ENCODE peak calls at places on chromosomes 1 and 21, in eight cellular contexts. One of them, this sample, is unnamed. For H3K4me1, the result is how much of the 10 kb centered on the place peaks cover.

GRCh38 chr1:23931481-23931880 is 18.3 kb upstream of the CNR2 start:
- DNase-seq in H9: no peak
- DNase-seq in GM12878: no peak
- DNase-seq in GM23248: no peak
- DNase-seq in neuronal stem cell: no peak
- DNase-seq in H1: no peak
- DNase-seq in IMR-90: no peak
- DNase-seq in fibroblast of lung: no peak
- DNase-seq in this sample: no peak

GRCh38 chr1:219567341-219567947 is 45.5 kb downstream of the ZC3H11B start:
- DNase-seq in H9: no peak
- DNase-seq in GM12878: peak
- DNase-seq in GM23248: peak
- DNase-seq in neuronal stem cell: no peak
- DNase-seq in H1: no peak
- DNase-seq in IMR-90: peak
- DNase-seq in fibroblast of lung: peak
- DNase-seq in this sample: no peak

GRCh38 chr1:203052556-203053059 is 26.3 kb downstream of the PPFIA4 start:
- DNase-seq in H9: no peak
- DNase-seq in GM12878: no peak
- DNase-seq in GM23248: no peak
- DNase-seq in neuronal stem cell: no peak
- DNase-seq in H1: no peak
- DNase-seq in IMR-90: no peak
- DNase-seq in fibroblast of lung: no peak
- DNase-seq in this sample: no peak

GRCh38 chr1:161374373-161374772 is 6.7 kb upstream of the CFAP126 start:
- DNase-seq in H9: no peak
- DNase-seq in GM12878: no peak
- DNase-seq in GM23248: peak
- DNase-seq in neuronal stem cell: no peak
- DNase-seq in H1: no peak
- DNase-seq in IMR-90: no peak
- DNase-seq in fibroblast of lung: peak
- DNase-seq in this sample: no peak

GRCh38 chr1:76268341-76268740 is 193.8 kb downstream of the ST6GALNAC3 start:
- DNase-seq in H9: no peak
- DNase-seq in GM12878: no peak
- DNase-seq in GM23248: no peak
- DNase-seq in neuronal stem cell: peak
- DNase-seq in H1: no peak
- DNase-seq in IMR-90: no peak
- DNase-seq in fibroblast of lung: peak
- DNase-seq in this sample: no peak

GRCh38 chr1:192550922-192551534 is 24.5 kb upstream of the RGS1 start:
- DNase-seq in H9: no peak
- DNase-seq in GM12878: peak
- DNase-seq in GM23248: peak
- DNase-seq in neuronal stem cell: no peak
- DNase-seq in H1: no peak
- DNase-seq in IMR-90: peak
- DNase-seq in fibroblast of lung: peak
- DNase-seq in this sample: no peak

GRCh38 chr1:55585402-55585792 is 370.2 kb upstream of the USP24 start:
- DNase-seq in H9: no peak
- DNase-seq in GM12878: no peak
- DNase-seq in GM23248: no peak
- DNase-seq in neuronal stem cell: no peak
- DNase-seq in H1: no peak
- DNase-seq in IMR-90: no peak
- DNase-seq in fibroblast of lung: no peak
- DNase-seq in this sample: no peak

GRCh38 chr1:3727042-3727824 is 25.0 kb upstream of the CCDC27 start:
- DNase-seq in H9: peak
- DNase-seq in GM12878: no peak
- DNase-seq in GM23248: peak
- DNase-seq in neuronal stem cell: no peak
- DNase-seq in H1: peak
- DNase-seq in IMR-90: no peak
- DNase-seq in fibroblast of lung: no peak
- DNase-seq in this sample: no peak

GRCh38 chr1:116709666-116710167 is 42.2 kb upstream of the IGSF3 start:
- DNase-seq in H9: no peak
- DNase-seq in GM12878: no peak
- DNase-seq in GM23248: no peak
- DNase-seq in neuronal stem cell: no peak
- DNase-seq in H1: no peak
- DNase-seq in IMR-90: no peak
- DNase-seq in fibroblast of lung: no peak
- DNase-seq in this sample: no peak

GRCh38 chr1:27542463-27543273 is 52.7 kb upstream of the WASF2 start:
- DNase-seq in H9: no peak
- DNase-seq in GM12878: no peak
- DNase-seq in GM23248: peak
- DNase-seq in neuronal stem cell: no peak
- DNase-seq in H1: no peak
- DNase-seq in IMR-90: peak
- DNase-seq in fibroblast of lung: peak
- DNase-seq in this sample: no peak

GRCh38 chr1:28796321-28797213 is 15.4 kb upstream of the OPRD1 start:
- DNase-seq in H9: peak
- DNase-seq in GM12878: no peak
- DNase-seq in GM23248: no peak
- DNase-seq in neuronal stem cell: no peak
- DNase-seq in H1: no peak
- DNase-seq in IMR-90: no peak
- DNase-seq in fibroblast of lung: no peak
- DNase-seq in this sample: no peak

GRCh38 chr1:217892750-217893149 is 261.6 kb downstream of the SPATA17 start:
- DNase-seq in H9: no peak
- DNase-seq in GM12878: no peak
- DNase-seq in GM23248: peak
- DNase-seq in neuronal stem cell: no peak
- DNase-seq in H1: no peak
- DNase-seq in IMR-90: no peak
- DNase-seq in fibroblast of lung: no peak
- DNase-seq in this sample: no peak

GRCh38 chr1:193234523-193234922 is 48.1 kb upstream of the B3GALT2 start:
- DNase-seq in H9: no peak
- DNase-seq in GM12878: no peak
- DNase-seq in GM23248: no peak
- DNase-seq in neuronal stem cell: no peak
- DNase-seq in H1: no peak
- DNase-seq in IMR-90: no peak
- DNase-seq in fibroblast of lung: no peak
- DNase-seq in this sample: no peak

GRCh38 chr1:232428781-232429530 is 201.0 kb downstream of the SIPA1L2 start:
- DNase-seq in H9: no peak
- DNase-seq in GM12878: no peak
- DNase-seq in GM23248: peak
- DNase-seq in neuronal stem cell: no peak
- DNase-seq in H1: no peak
- DNase-seq in IMR-90: peak
- DNase-seq in fibroblast of lung: peak
- DNase-seq in this sample: no peak

DNA sequence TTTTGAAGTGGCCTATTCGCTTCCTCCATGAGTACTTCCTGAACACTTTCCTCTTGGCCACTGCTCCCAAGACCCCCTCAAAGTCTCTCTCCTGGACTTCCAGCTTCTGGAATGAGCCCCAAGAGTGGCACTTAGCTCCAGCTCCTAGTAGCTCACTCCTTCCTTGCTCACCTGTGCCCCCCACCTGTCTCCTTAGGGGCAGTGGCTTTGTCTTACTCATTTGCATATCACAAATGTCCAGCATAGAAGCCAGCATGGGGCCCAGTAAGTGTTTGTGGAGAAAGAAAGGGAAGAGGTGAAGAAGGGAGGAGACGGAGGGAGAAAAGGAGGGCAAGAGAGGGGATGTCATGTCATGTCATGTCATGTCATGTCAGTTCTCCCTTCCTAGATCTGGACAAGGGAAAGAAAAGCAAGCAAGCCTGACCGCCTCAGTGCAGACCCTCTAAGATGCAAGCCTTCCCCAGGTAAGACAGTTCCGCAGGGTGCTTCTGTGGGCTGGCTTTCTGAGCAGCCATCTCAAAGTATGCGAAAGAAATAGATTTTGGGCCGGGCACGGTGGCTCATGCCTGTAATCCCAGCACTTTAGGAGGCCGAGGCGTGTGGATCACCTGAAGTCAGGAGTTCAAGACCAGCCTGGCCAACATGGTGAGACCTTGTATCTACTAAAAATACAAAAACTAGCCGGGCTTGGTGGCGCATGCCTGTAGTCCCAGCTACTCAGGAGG is 6.9 kb upstream of the MX1 start:
- DNase-seq in H9: no peak
- DNase-seq in GM12878: no peak
- DNase-seq in GM23248: no peak
- DNase-seq in neuronal stem cell: no peak
- DNase-seq in H1: no peak
- DNase-seq in IMR-90: no peak
- DNase-seq in fibroblast of lung: no peak
- DNase-seq in this sample: no peak
- H3K4me1 ChIP-seq in H9: under half
- H3K4me1 ChIP-seq in GM12878: under half
- H3K4me1 ChIP-seq in GM23248: under half
- H3K4me1 ChIP-seq in neuronal stem cell: under half
- H3K4me1 ChIP-seq in H1: under half
- H3K4me1 ChIP-seq in IMR-90: under half
- H3K4me1 ChIP-seq in fibroblast of lung: under half
- H3K4me1 ChIP-seq in this sample: under half

GRCh38 chr1:154406572-154406879 is 1.4 kb downstream of the IL6R start:
- DNase-seq in H9: no peak
- DNase-seq in GM12878: no peak
- DNase-seq in GM23248: no peak
- DNase-seq in neuronal stem cell: no peak
- DNase-seq in H1: no peak
- DNase-seq in IMR-90: no peak
- DNase-seq in fibroblast of lung: no peak
- DNase-seq in this sample: no peak

GRCh38 chr1:154404511-154404931 is 622 bp upstream of the IL6R start:
- DNase-seq in H9: no peak
- DNase-seq in GM12878: no peak
- DNase-seq in GM23248: no peak
- DNase-seq in neuronal stem cell: no peak
- DNase-seq in H1: no peak
- DNase-seq in IMR-90: no peak
- DNase-seq in fibroblast of lung: no peak
- DNase-seq in this sample: peak

GRCh38 chr1:154404984-154405761 is at the start of gene IL6R:
- DNase-seq in H9: peak
- DNase-seq in GM12878: no peak
- DNase-seq in GM23248: peak
- DNase-seq in neuronal stem cell: peak
- DNase-seq in H1: peak
- DNase-seq in IMR-90: peak
- DNase-seq in fibroblast of lung: peak
- DNase-seq in this sample: peak

GRCh38 chr1:154407021-154407865 is 2.1 kb downstream of the IL6R start:
- DNase-seq in H9: no peak
- DNase-seq in GM12878: peak
- DNase-seq in GM23248: peak
- DNase-seq in neuronal stem cell: no peak
- DNase-seq in H1: no peak
- DNase-seq in IMR-90: no peak
- DNase-seq in fibroblast of lung: no peak
- DNase-seq in this sample: peak

GRCh38 chr1:154405762-154406571 is 824 bp downstream of the IL6R start:
- DNase-seq in H9: no peak
- DNase-seq in GM12878: no peak
- DNase-seq in GM23248: peak
- DNase-seq in neuronal stem cell: peak
- DNase-seq in H1: peak
- DNase-seq in IMR-90: peak
- DNase-seq in fibroblast of lung: peak
- DNase-seq in this sample: peak
- H3K9ac ChIP-seq in H9: no peak
- H3K9ac ChIP-seq in GM12878: peak
- H3K9ac ChIP-seq in GM23248: peak
- H3K9ac ChIP-seq in neuronal stem cell: peak
- H3K9ac ChIP-seq in H1: no peak
- H3K9ac ChIP-seq in IMR-90: peak
- H3K9ac ChIP-seq in fibroblast of lung: peak
- H3K9ac ChIP-seq in this sample: peak

GRCh38 chr1:8061210-8061609 is 35.1 kb upstream of the ERRFI1 start:
- DNase-seq in H9: no peak
- DNase-seq in GM12878: no peak
- DNase-seq in GM23248: peak
- DNase-seq in neuronal stem cell: no peak
- DNase-seq in H1: no peak
- DNase-seq in IMR-90: peak
- DNase-seq in fibroblast of lung: peak
- DNase-seq in this sample: peak
- H3K27ac ChIP-seq in H9: no peak
- H3K27ac ChIP-seq in GM12878: no peak
- H3K27ac ChIP-seq in GM23248: peak
- H3K27ac ChIP-seq in neuronal stem cell: no peak
- H3K27ac ChIP-seq in H1: no peak
- H3K27ac ChIP-seq in IMR-90: peak
- H3K27ac ChIP-seq in fibroblast of lung: peak
- H3K27ac ChIP-seq in this sample: peak

GRCh38 chr1:8023287-8023994 is 2.7 kb downstream of the ERRFI1 start:
- DNase-seq in H9: no peak
- DNase-seq in GM12878: no peak
- DNase-seq in GM23248: no peak
- DNase-seq in neuronal stem cell: no peak
- DNase-seq in H1: no peak
- DNase-seq in IMR-90: no peak
- DNase-seq in fibroblast of lung: peak
- DNase-seq in this sample: no peak

GRCh38 chr1:8025061-8025670 is 943 bp downstream of the ERRFI1 start:
- DNase-seq in H9: no peak
- DNase-seq in GM12878: no peak
- DNase-seq in GM23248: peak
- DNase-seq in neuronal stem cell: no peak
- DNase-seq in H1: no peak
- DNase-seq in IMR-90: no peak
- DNase-seq in fibroblast of lung: peak
- DNase-seq in this sample: no peak

GRCh38 chr1:8024329-8024728 is 1.8 kb downstream of the ERRFI1 start:
- DNase-seq in H9: no peak
- DNase-seq in GM12878: no peak
- DNase-seq in GM23248: no peak
- DNase-seq in neuronal stem cell: no peak
- DNase-seq in H1: no peak
- DNase-seq in IMR-90: no peak
- DNase-seq in fibroblast of lung: peak
- DNase-seq in this sample: no peak

GRCh38 chr1:8022395-8023286 is 3.5 kb downstream of the ERRFI1 start:
- DNase-seq in H9: no peak
- DNase-seq in GM12878: no peak
- DNase-seq in GM23248: no peak
- DNase-seq in neuronal stem cell: no peak
- DNase-seq in H1: no peak
- DNase-seq in IMR-90: no peak
- DNase-seq in fibroblast of lung: peak
- DNase-seq in this sample: no peak

DNA sequence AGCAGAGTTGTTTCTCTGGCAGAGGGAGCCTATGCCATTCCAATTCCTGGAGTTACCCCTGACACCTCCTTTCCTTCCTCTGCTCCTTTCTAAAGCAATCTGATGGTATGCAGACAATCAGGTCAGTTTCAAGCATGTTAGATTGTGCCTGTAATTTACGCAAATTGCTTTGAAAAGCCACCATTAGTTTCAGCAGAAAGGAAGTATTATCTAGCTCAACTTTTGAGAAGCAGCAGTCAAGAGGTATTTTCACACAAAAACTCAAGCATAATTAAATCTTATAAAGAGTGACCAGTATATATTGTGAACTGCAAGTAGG is 2.2 kb downstream of the ERRFI1 start:
- DNase-seq in H9: no peak
- DNase-seq in GM12878: no peak
- DNase-seq in GM23248: no peak
- DNase-seq in neuronal stem cell: no peak
- DNase-seq in H1: no peak
- DNase-seq in IMR-90: no peak
- DNase-seq in fibroblast of lung: no peak
- DNase-seq in this sample: no peak
- H3K4me1 ChIP-seq in H9: under half
- H3K4me1 ChIP-seq in GM12878: under half
- H3K4me1 ChIP-seq in GM23248: half or more
- H3K4me1 ChIP-seq in neuronal stem cell: under half
- H3K4me1 ChIP-seq in H1: under half
- H3K4me1 ChIP-seq in IMR-90: under half
- H3K4me1 ChIP-seq in fibroblast of lung: under half
- H3K4me1 ChIP-seq in this sample: under half